ENCODE peak calls at places on chromosomes 13 and 19, in five cellular contexts. S, C, K, D and O are unnamed samples.

GRCh38 chr13:99103536-99103935 is 97.1 kb upstream of the UBAC2 start:
- DNase-seq in S (no peak), C (no peak), K (peak; percentile 41), D (no peak), O (no peak)

GRCh38 chr13:95058680-95059079 is 242.6 kb downstream of the ABCC4 start:
- DNase-seq in S (no peak), C (no peak), K (no peak), D (no peak), O (no peak)

GRCh38 chr19:58543826-58544590 is at the start of gene TRIM28:
- DNase-seq in S (peak; percentile 99), C (peak; percentile 100), K (peak; percentile 100), D (peak; percentile 99), O (peak; percentile 100)

GRCh38 chr13:48730971-48731658 is 77.4 kb downstream of the CYSLTR2 start:
- DNase-seq in S (no peak), C (no peak), K (peak; percentile 35), D (no peak), O (no peak)

GRCh38 chr19:52941941-52942370 is 18.7 kb upstream of the ZNF888 start:
- DNase-seq in S (no peak), C (peak; percentile 1), K (peak; percentile 48), D (peak; percentile 28), O (peak; percentile 12)

GRCh38 chr13:31515427-31515826 is 223.9 kb upstream of the RXFP2 start:
- DNase-seq in S (no peak), C (no peak), K (no peak), D (no peak), O (no peak)

GRCh38 chr13:35906636-35907035 is 224.5 kb downstream of the DCLK1 start:
- DNase-seq in S (no peak), C (no peak), K (no peak), D (no peak), O (no peak)

GRCh38 chr13:80757694-80758093 is 416.8 kb upstream of the SPRY2 start:
- DNase-seq in S (no peak), C (no peak), K (no peak), D (no peak), O (no peak)

GRCh38 chr19:611506-611869 is 21.8 kb downstream of the HCN2 start:
- DNase-seq in S (no peak), C (peak; percentile 26), K (peak; percentile 85), D (no peak), O (no peak)

GRCh38 chr13:94617389-94618000 is 15.8 kb downstream of the GPR180 start:
- DNase-seq in S (no peak), C (no peak), K (peak; percentile 55), D (no peak), O (no peak)

GRCh38 chr13:28754698-28755545 is 36.2 kb upstream of the SLC46A3 start:
- DNase-seq in S (no peak), C (no peak), K (peak; percentile 41), D (peak; percentile 11), O (no peak)

GRCh38 chr19:39038098-39038497 is 5.7 kb upstream of the FBXO27 start:
- DNase-seq in S (no peak), C (no peak), K (peak; percentile 86), D (peak; percentile 52), O (no peak)

GRCh38 chr19:53432088-53432661 is 391 bp downstream of the ZNF761 start:
- DNase-seq in S (no peak), C (no peak), K (peak; percentile 4), D (peak; percentile 30), O (peak; percentile 17)

GRCh38 chr13:96671073-96671472 is 323.2 kb downstream of the OXGR1 start:
- DNase-seq in S (no peak), C (no peak), K (no peak), D (no peak), O (no peak)

GRCh38 chr13:41500501-41500900 is 43.2 kb downstream of the RGCC start:
- DNase-seq in S (no peak), C (peak; percentile 31), K (no peak), D (no peak), O (no peak)

GRCh38 chr19:47284324-47284899 is 9.7 kb downstream of the INAFM1 start:
- DNase-seq in S (no peak), C (no peak), K (peak; percentile 79), D (no peak), O (peak; percentile 57)

GRCh38 chr19:12015015-12015752 is 20.3 kb downstream of the ZNF433 start:
- DNase-seq in S (no peak), C (no peak), K (no peak), D (no peak), O (no peak)

GRCh38 chr13:99357920-99358319 is 50.7 kb upstream of the GPR183 start:
- DNase-seq in S (no peak), C (no peak), K (no peak), D (no peak), O (no peak)

GRCh38 chr13:76350399-76350798 is 535.8 kb downstream of the KCTD12 start:
- DNase-seq in S (no peak), C (no peak), K (no peak), D (peak; percentile 22), O (no peak)

GRCh38 chr19:49915271-49915670 is 13.7 kb upstream of the ATF5 start:
- DNase-seq in S (no peak), C (no peak), K (no peak), D (no peak), O (no peak)
- TF ChIP-seq CTCF in S (no peak), C (no peak), K (peak; percentile 22), D (no peak), O (no peak)

GRCh38 chr19:30334841-30335240 is 37.3 kb upstream of the ZNF536 start:
- DNase-seq in S (no peak), C (no peak), K (no peak), D (no peak), O (no peak)

GRCh38 chr19:30338066-30338465 is 34.1 kb upstream of the ZNF536 start:
- DNase-seq in S (no peak), C (no peak), K (no peak), D (no peak), O (no peak)

GRCh38 chr19:30335306-30335886 is 36.8 kb upstream of the ZNF536 start:
- DNase-seq in S (no peak), C (no peak), K (no peak), D (no peak), O (no peak)

GRCh38 chr19:30338878-30339623 is 33.1 kb upstream of the ZNF536 start:
- DNase-seq in S (peak; percentile 27), C (no peak), K (no peak), D (no peak), O (no peak)

DNA sequence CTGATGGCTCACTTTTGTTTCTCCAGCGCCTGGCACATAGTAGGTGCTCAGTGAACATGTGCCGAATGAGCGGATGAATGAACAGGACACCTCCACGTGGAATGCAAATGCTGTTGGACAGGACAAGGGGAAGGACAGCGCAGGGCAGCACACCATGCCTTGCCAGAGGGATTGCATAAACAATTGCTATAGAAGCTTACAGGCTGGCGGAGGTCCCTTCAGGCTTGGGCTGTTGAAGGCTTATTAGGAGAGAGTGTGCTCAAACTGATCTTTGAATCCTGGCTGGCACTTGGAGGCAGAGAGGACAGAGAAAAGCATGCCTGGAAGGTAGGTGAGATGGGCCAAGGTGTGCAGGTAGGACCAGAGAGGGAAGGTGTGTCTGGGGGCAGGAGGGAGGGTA is 35.9 kb upstream of the ZNF536 start:
- DNase-seq in S (no peak), C (no peak), K (no peak), D (no peak), O (no peak)
- TF ChIP-seq CTCF in S (no peak), C (no peak), K (no peak), D (no peak), O (no peak)

DNA sequence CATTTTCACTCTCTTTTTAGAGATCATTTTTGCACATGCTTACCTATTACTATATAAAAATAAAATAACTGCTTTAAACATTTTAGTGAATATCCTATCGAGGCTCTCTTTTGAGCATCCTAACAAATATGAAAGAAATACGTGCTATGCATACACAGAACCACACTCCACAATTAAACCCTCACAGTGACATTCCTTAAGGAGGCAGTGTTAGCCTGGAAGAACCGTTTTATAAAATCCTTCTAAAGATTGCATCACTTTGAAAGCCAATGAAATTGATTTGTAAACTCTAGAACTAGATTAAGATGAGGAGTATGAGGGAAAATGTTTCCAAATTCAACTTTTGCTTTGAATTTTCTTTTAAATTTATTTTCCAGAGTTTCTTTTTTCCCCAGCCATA is 11.1 kb upstream of the ENOX1 start:
- DNase-seq in S (no peak), C (no peak), K (no peak), D (no peak), O (no peak)
- TF ChIP-seq CTCF in S (no peak), C (no peak), K (no peak), D (no peak), O (no peak)

DNA sequence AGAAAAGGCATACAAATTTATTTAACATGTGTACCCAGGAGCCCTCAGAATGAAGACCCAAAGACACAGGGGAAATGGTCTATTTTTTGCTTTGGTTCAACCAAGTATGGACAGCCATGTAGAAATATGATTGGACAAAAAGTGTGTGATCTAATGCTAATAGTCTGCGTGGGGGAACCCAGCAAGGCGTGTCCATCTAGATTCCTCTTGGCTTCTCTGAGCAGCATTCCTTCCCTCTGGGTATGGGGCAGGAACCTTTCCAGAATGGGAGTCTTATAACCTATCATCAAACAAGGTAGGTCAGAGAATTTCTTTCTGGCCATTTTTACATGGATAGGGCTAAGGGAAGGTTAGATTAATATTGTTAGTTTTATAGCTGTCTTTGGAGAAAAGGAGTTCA is 698.2 kb downstream of the FGF9 start:
- DNase-seq in S (no peak), C (no peak), K (no peak), D (no peak), O (no peak)
- TF ChIP-seq CTCF in S (no peak), C (no peak), K (no peak), D (no peak), O (no peak)

GRCh38 chr19:45446295-45446694 is 21.5 kb upstream of the FOSB start:
- DNase-seq in S (no peak), C (no peak), K (no peak), D (no peak), O (peak; percentile 46)
- TF ChIP-seq CTCF in S (no peak), C (peak; percentile 30), K (peak; percentile 52), D (peak; percentile 34), O (peak; percentile 58)

GRCh38 chr19:51110666-51110971 is 2.4 kb upstream of the CTU1 start:
- DNase-seq in S (no peak), C (no peak), K (no peak), D (no peak), O (no peak)

GRCh38 chr19:51107406-51108065 is 673 bp downstream of the CTU1 start:
- DNase-seq in S (no peak), C (no peak), K (peak; percentile 41), D (no peak), O (no peak)

GRCh38 chr19:51108066-51108804 is at the start of gene CTU1:
- DNase-seq in S (peak; percentile 96), C (peak; percentile 96), K (peak; percentile 100), D (peak; percentile 99), O (peak; percentile 97)

GRCh38 chr19:51111606-51112005 is 3.4 kb upstream of the CTU1 start:
- DNase-seq in S (no peak), C (no peak), K (no peak), D (no peak), O (no peak)

DNA sequence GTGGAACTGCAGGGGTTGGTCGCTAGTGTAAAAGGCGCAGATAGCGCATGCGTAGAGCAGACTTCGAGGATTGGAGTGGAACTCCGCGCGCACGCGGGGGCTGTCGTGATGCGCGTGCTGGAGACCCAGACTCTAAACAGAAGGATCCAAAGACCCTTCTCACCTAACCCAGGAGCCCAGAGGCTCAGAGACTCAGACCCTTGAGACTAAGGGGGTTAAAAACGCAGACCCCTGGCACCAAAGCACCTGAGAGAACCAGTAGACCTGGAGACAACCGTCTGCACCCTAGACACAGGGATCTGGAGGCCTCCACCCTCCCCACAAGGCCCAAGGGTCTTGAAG is 567 bp upstream of the CTU1 start:
- DNase-seq in S (no peak), C (no peak), K (no peak), D (no peak), O (no peak)
- TF ChIP-seq CTCF in S (no peak), C (no peak), K (no peak), D (peak; percentile 47), O (no peak)